ENCODE peak calls at places on chromosomes 2 and 18, in four cellular contexts. U, T, S and M are unnamed samples.

GRCh38 chr18:48160622-48161021 is 230.2 kb upstream of the SMAD2 start:
- DNase-seq in T (no peak), S (no peak), U (no peak), M (no peak)

GRCh38 chr2:225994748-225995405 is 595.4 kb downstream of the NYAP2 start:
- DNase-seq in U (no peak), S (no peak), T (peak), M (no peak)

GRCh38 chr2:238320648-238321281 is 447 bp downstream of the TRAF3IP1 start:
- DNase-seq in U (peak), T (peak), S (peak), M (no peak)

GRCh38 chr2:159399716-159400525 is 113.4 kb upstream of the WDSUB1 start:
- DNase-seq in U (no peak), S (no peak), T (peak), M (no peak)

GRCh38 chr18:27942706-27943105 is 234.2 kb downstream of the CDH2 start:
- DNase-seq in T (peak), S (no peak), U (peak), M (no peak)

GRCh38 chr2:159925975-159926374 is 128.0 kb upstream of the CD302 start:
- DNase-seq in U (no peak), S (no peak), T (no peak), M (no peak)

GRCh38 chr2:189302274-189302948 is 122.8 kb upstream of the COL5A2 start:
- DNase-seq in T (peak), S (no peak), U (peak), M (no peak)

GRCh38 chr2:69203166-69203985 is 183.7 kb downstream of the GFPT1 start:
- DNase-seq in U (no peak), T (no peak), S (no peak), M (no peak)

GRCh38 chr18:33123852-33124251 is 316.7 kb downstream of the CCDC178 start:
- DNase-seq in U (no peak), S (no peak), T (no peak), M (no peak)

GRCh38 chr2:200188851-200189250 is 117.6 kb upstream of the SPATS2L start:
- DNase-seq in S (no peak), T (no peak), U (no peak), M (no peak)

GRCh38 chr2:72128843-72129227 is 18.8 kb downstream of the CYP26B1 start:
- DNase-seq in S (peak), T (no peak), U (no peak), M (peak)

GRCh38 chr2:217900010-217900779 is 102.6 kb downstream of the TNS1 start:
- DNase-seq in S (no peak), T (no peak), U (peak), M (no peak)

GRCh38 chr2:97348841-97349240 is 235.9 kb downstream of the ANKRD36 start:
- DNase-seq in T (no peak), U (peak), S (no peak), M (no peak)

GRCh38 chr2:106944220-106944619 is 58.3 kb upstream of the ST6GAL2 start:
- DNase-seq in U (no peak), T (peak), S (no peak), M (no peak)

GRCh38 chr18:24766376-24766775 is 305.9 kb downstream of the HRH4 start:
- DNase-seq in S (no peak), U (no peak), T (peak), M (no peak)

GRCh38 chr2:199710551-199710950 is 140.4 kb downstream of the FTCDNL1 start:
- DNase-seq in U (no peak), T (peak), S (no peak), M (no peak)

GRCh38 chr2:200483729-200484198 is 26.1 kb downstream of the KCTD18 start:
- DNase-seq in S (peak), U (peak), T (peak), M (peak)

GRCh38 chr2:223944166-223944703 is 900 bp downstream of the WDFY1 start:
- DNase-seq in U (peak), S (peak), T (no peak), M (peak)

GRCh38 chr2:241137276-241138190 is 11.7 kb downstream of the PASK start:
- DNase-seq in T (no peak), U (no peak), S (no peak), M (no peak)

GRCh38 chr2:26471766-26472706 is 5.9 kb downstream of the OTOF start:
- DNase-seq in S (no peak), T (no peak), U (peak), M (no peak)

GRCh38 chr2:180670302-180671003 is 310.0 kb upstream of the UBE2E3 start:
- DNase-seq in U (no peak), T (no peak), S (no peak), M (no peak)

GRCh38 chr2:217822296-217823252 is 180.2 kb downstream of the TNS1 start:
- DNase-seq in S (no peak), U (no peak), T (peak), M (peak)

GRCh38 chr2:103152556-103152955 is 390.7 kb downstream of the TMEM182 start:
- DNase-seq in U (no peak), S (no peak), T (no peak), M (no peak)

GRCh38 chr18:54257015-54257414 is 12.3 kb upstream of the POLI start:
- DNase-seq in S (no peak), T (no peak), U (no peak), M (no peak)

GRCh38 chr2:67322361-67323001 is 74.7 kb upstream of the ETAA1 start:
- DNase-seq in U (peak), T (peak), S (peak), M (peak)

GRCh38 chr2:64975232-64975791 is 13.9 kb upstream of the SLC1A4 start:
- DNase-seq in U (peak), S (no peak), T (peak), M (no peak)

GRCh38 chr2:39875914-39876267 is 96.8 kb upstream of the THUMPD2 start:
- DNase-seq in T (peak), S (no peak), U (no peak), M (no peak)

GRCh38 chr2:219019436-219019835 is 21.9 kb downstream of the CFAP65 start:
- DNase-seq in T (no peak), S (no peak), U (no peak), M (no peak)

DNA sequence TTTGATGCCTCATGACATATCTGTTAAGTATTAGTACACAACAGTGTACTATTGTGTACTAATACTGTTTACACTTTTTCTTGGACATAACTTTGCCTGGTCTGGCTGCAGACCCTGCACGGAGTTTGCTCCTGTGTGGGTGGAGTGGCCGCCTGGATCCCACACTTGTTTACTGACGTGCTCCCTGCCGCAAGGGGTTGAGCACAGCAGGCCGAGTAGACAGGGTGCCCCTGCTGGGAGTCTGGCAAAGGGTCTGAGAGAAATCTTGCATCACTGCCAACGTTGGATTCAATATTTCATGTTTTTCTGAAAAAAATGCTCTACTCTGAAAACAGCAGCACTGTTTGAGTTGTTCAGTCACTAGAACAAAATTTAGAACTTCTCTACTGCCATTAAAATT is 59.0 kb downstream of the PDK1 start:
- DNase-seq in T (no peak), S (no peak), U (no peak), M (no peak)
- H3K56ac ChIP-seq in T (no peak), S (no peak), U (no peak), M (no peak)

GRCh38 chr2:22079583-22079982 is 955.8 kb downstream of the TDRD15 start:
- DNase-seq in T (no peak), S (no peak), U (no peak), M (no peak)
- H3K56ac ChIP-seq in T (no peak), S (no peak), U (no peak), M (no peak)

GRCh38 chr2:121207494-121207893 is 77.5 kb downstream of the TFCP2L1 start:
- DNase-seq in U (no peak), T (no peak), S (no peak), M (no peak)

GRCh38 chr2:121202541-121203310 is 82.3 kb downstream of the TFCP2L1 start:
- DNase-seq in U (no peak), T (no peak), S (no peak), M (no peak)

GRCh38 chr2:121201796-121202195 is 83.2 kb downstream of the TFCP2L1 start:
- DNase-seq in U (no peak), T (no peak), S (no peak), M (no peak)

GRCh38 chr2:121209014-121209610 is 75.9 kb downstream of the TFCP2L1 start:
- DNase-seq in T (no peak), U (no peak), S (no peak), M (no peak)

GRCh38 chr2:121205321-121205942 is 79.6 kb downstream of the TFCP2L1 start:
- DNase-seq in S (no peak), U (no peak), T (no peak), M (no peak)
- H3K56ac ChIP-seq in S (no peak), U (no peak), T (no peak), M (no peak)

GRCh38 chr2:17804358-17804757 is 11.9 kb upstream of the MSGN1 start:
- DNase-seq in S (no peak), U (no peak), T (no peak), M (no peak)

GRCh38 chr2:17799301-17800126 is 16.7 kb upstream of the MSGN1 start:
- DNase-seq in U (no peak), T (no peak), S (peak), M (no peak)

GRCh38 chr2:17800693-17801458 is 15.4 kb upstream of the MSGN1 start:
- DNase-seq in S (peak), T (no peak), U (no peak), M (no peak)

GRCh38 chr2:17803492-17803891 is 12.8 kb upstream of the MSGN1 start:
- DNase-seq in S (no peak), T (no peak), U (no peak), M (no peak)

GRCh38 chr2:17800219-17800618 is 16.0 kb upstream of the MSGN1 start:
- DNase-seq in U (no peak), S (no peak), T (peak), M (no peak)
- H3K56ac ChIP-seq in U (no peak), S (no peak), T (no peak), M (no peak)